ENCODE peak calls at places on chromosomes 6 and 20, in four cellular contexts. One of them, this sample, is unnamed.
A peak's percentile ranks its signal among the peaks of the same experiment; 100 is the strongest.

GRCh38 chr6:77587963-77588362 is 64.9 kb upstream of the MEI4 start:
- DNase-seq in sigmoid colon: no peak
- DNase-seq in HFFc6: no peak
- DNase-seq in endothelial cell: no peak
- DNase-seq in this sample: no peak

GRCh38 chr6:111680013-111680712 is 74.5 kb upstream of the TRAF3IP2 start:
- DNase-seq in sigmoid colon: no peak
- DNase-seq in endothelial cell: no peak
- DNase-seq in HFFc6: no peak
- DNase-seq in this sample: no peak

GRCh38 chr6:167684276-167685104 is 142.2 kb upstream of the AFDN start:
- DNase-seq in sigmoid colon: no peak
- DNase-seq in endothelial cell: no peak
- DNase-seq in HFFc6: no peak
- DNase-seq in this sample: no peak

GRCh38 chr6:134099770-134100169 is 47.3 kb upstream of the SLC2A12 start:
- DNase-seq in endothelial cell: no peak
- DNase-seq in HFFc6: no peak
- DNase-seq in sigmoid colon: no peak
- DNase-seq in this sample: no peak

GRCh38 chr6:116925088-116925794 is 48.2 kb downstream of the RFX6 start:
- DNase-seq in endothelial cell: no peak
- DNase-seq in sigmoid colon: no peak
- DNase-seq in HFFc6: no peak
- DNase-seq in this sample: peak; percentile 6

GRCh38 chr6:63307581-63308246 is 12.1 kb downstream of the LGSN start:
- DNase-seq in HFFc6: peak; percentile 67
- DNase-seq in sigmoid colon: no peak
- DNase-seq in endothelial cell: peak; percentile 8
- DNase-seq in this sample: peak; percentile 68

GRCh38 chr6:154356690-154357089 is at the start of gene IPCEF1:
- DNase-seq in endothelial cell: no peak
- DNase-seq in sigmoid colon: no peak
- DNase-seq in HFFc6: no peak
- DNase-seq in this sample: no peak

GRCh38 chr20:19212524-19213502 is at the start of gene SLC24A3:
- DNase-seq in sigmoid colon: peak; percentile 93
- DNase-seq in HFFc6: no peak
- DNase-seq in endothelial cell: peak; percentile 74
- DNase-seq in this sample: peak; percentile 54

GRCh38 chr6:145893586-145893985 is 70.6 kb downstream of the SHPRH start:
- DNase-seq in endothelial cell: no peak
- DNase-seq in HFFc6: no peak
- DNase-seq in sigmoid colon: no peak
- DNase-seq in this sample: no peak

GRCh38 chr6:133170602-133171001 is 70.6 kb upstream of the EYA4 start:
- DNase-seq in HFFc6: no peak
- DNase-seq in sigmoid colon: no peak
- DNase-seq in endothelial cell: no peak
- DNase-seq in this sample: no peak

GRCh38 chr6:41209547-41209951 is 8.6 kb upstream of the TREML2 start:
- DNase-seq in HFFc6: no peak
- DNase-seq in sigmoid colon: no peak
- DNase-seq in endothelial cell: no peak
- DNase-seq in this sample: no peak

GRCh38 chr6:150334790-150335783 is 33.7 kb upstream of the IYD start:
- DNase-seq in HFFc6: peak; percentile 68
- DNase-seq in sigmoid colon: no peak
- DNase-seq in endothelial cell: peak; percentile 57
- DNase-seq in this sample: peak; percentile 78

GRCh38 chr6:161038229-161039003 is 46.8 kb downstream of the MAP3K4 start:
- DNase-seq in sigmoid colon: peak; percentile 90
- DNase-seq in endothelial cell: no peak
- DNase-seq in HFFc6: peak; percentile 94
- DNase-seq in this sample: peak; percentile 81